ENCODE peak calls at places on chromosomes 5 and 9, in seven cellular contexts. Z is NCI-H345, I is SW 1271, E is tibial artery, D is H7, U is hippocampal formation, T is HS-5. C is an unnamed sample.

GRCh38 chr5:45411971-45412612 is 284.1 kb downstream of the HCN1 start:
- DNase-seq in Z (no peak), I (no peak), E (no peak), D (no peak), U (no peak), T (peak), C (no peak)

GRCh38 chr9:91154686-91155085 is 207.0 kb downstream of the AUH start:
- DNase-seq in Z (no peak), I (no peak), E (no peak), D (no peak), U (no peak), T (no peak), C (no peak)

GRCh38 chr5:140189977-140190867 is 15.2 kb downstream of the CYSTM1 start:
- DNase-seq in Z (no peak), I (no peak), E (no peak), D (no peak), U (no peak), T (no peak), C (no peak)

GRCh38 chr5:2271280-2271679 is 388.6 kb upstream of the IRX4 start:
- DNase-seq in Z (no peak), I (no peak), E (no peak), D (peak), U (no peak), T (no peak), C (no peak)

GRCh38 chr9:129610473-129611301 is 10.2 kb downstream of the C9orf50 start:
- DNase-seq in Z (peak), I (peak), E (peak), D (peak), U (peak), T (no peak), C (peak)

GRCh38 chr5:65157906-65158603 is 323.7 kb downstream of the ADAMTS6 start:
- DNase-seq in Z (no peak), I (no peak), E (no peak), D (no peak), U (no peak), T (no peak), C (no peak)

GRCh38 chr5:171311698-171312083 is 2.6 kb downstream of the TLX3 start:
- DNase-seq in Z (no peak), I (no peak), E (no peak), D (peak), U (no peak), T (no peak), C (no peak)

GRCh38 chr5:78483809-78484521 is 123.5 kb downstream of the SCAMP1 start:
- DNase-seq in Z (no peak), I (no peak), E (no peak), D (no peak), U (no peak), T (no peak), C (no peak)

GRCh38 chr5:88193896-88194295 is 74.7 kb downstream of the TMEM161B start:
- DNase-seq in Z (no peak), I (no peak), E (no peak), D (no peak), U (no peak), T (no peak), C (no peak)

GRCh38 chr5:132369471-132370240 is at the start of gene SLC22A5:
- DNase-seq in Z (peak), I (peak), E (peak), D (peak), U (peak), T (no peak), C (no peak)

GRCh38 chr9:85408494-85408893 is 333.3 kb downstream of the AGTPBP1 start:
- DNase-seq in Z (peak), I (no peak), E (no peak), D (no peak), U (no peak), T (no peak), C (no peak)

GRCh38 chr5:18433336-18433735 is 799.1 kb downstream of the TAF11L14 start:
- DNase-seq in Z (peak), I (no peak), E (no peak), D (no peak), U (no peak), T (no peak), C (no peak)

GRCh38 chr5:67648201-67648671 is 451.6 kb upstream of the CD180 start:
- DNase-seq in Z (peak), I (no peak), E (peak), D (no peak), U (no peak), T (peak), C (peak)

GRCh38 chr9:133938086-133938485 is 54.0 kb downstream of the VAV2 start:
- DNase-seq in Z (no peak), I (no peak), E (no peak), D (no peak), U (no peak), T (no peak), C (no peak)

GRCh38 chr5:76942581-76942980 is 10.3 kb upstream of the CRHBP start:
- DNase-seq in Z (no peak), I (no peak), E (no peak), D (no peak), U (no peak), T (peak), C (no peak)

GRCh38 chr5:137629646-137630045 is 106.2 kb downstream of the KLHL3 start:
- DNase-seq in Z (peak), I (no peak), E (no peak), D (peak), U (no peak), T (peak), C (peak)

GRCh38 chr9:92608221-92609141 is 61.5 kb downstream of the IPPK start:
- DNase-seq in Z (no peak), I (no peak), E (no peak), D (no peak), U (no peak), T (no peak), C (no peak)

GRCh38 chr5:31809037-31809910 is 170.3 kb downstream of the PDZD2 start:
- DNase-seq in Z (peak), I (peak), E (peak), D (peak), U (peak), T (peak), C (peak)

GRCh38 chr5:58499951-58500350 is 8.7 kb downstream of the GAPT start:
- DNase-seq in Z (no peak), I (no peak), E (no peak), D (no peak), U (no peak), T (no peak), C (no peak)

GRCh38 chr5:24819841-24820240 is 175.1 kb upstream of the CDH10 start:
- DNase-seq in Z (peak), I (no peak), E (no peak), D (no peak), U (no peak), T (no peak), C (no peak)

GRCh38 chr5:22889714-22890113 is 36.6 kb upstream of the CDH12 start:
- DNase-seq in Z (peak), I (no peak), E (no peak), D (no peak), U (no peak), T (peak), C (no peak)

GRCh38 chr5:133599600-133599999 is 12.7 kb downstream of the FSTL4 start:
- DNase-seq in Z (no peak), I (no peak), E (no peak), D (no peak), U (no peak), T (no peak), C (no peak)

GRCh38 chr9:8188720-8189407 is 389.3 kb upstream of the DMAC1 start:
- DNase-seq in Z (peak), I (no peak), E (no peak), D (no peak), U (no peak), T (no peak), C (no peak)

GRCh38 chr5:16930487-16930886 is 5.6 kb downstream of the MYO10 start:
- DNase-seq in Z (no peak), I (no peak), E (no peak), D (peak), U (no peak), T (no peak), C (no peak)

GRCh38 chr9:126516936-126517750 is 96.6 kb upstream of the LMX1B start:
- DNase-seq in Z (no peak), I (peak), E (peak), D (peak), U (no peak), T (peak), C (no peak)

GRCh38 chr5:93654676-93655075 is 71.7 kb downstream of the NR2F1 start:
- DNase-seq in Z (no peak), I (no peak), E (no peak), D (no peak), U (no peak), T (no peak), C (no peak)

C was measured in C1 segment of cervical spinal cord.